ENCODE peak calls at places on chromosome 2, in ten cellular contexts. One of them, this sample, is unnamed.

GRCh38 chr2:167579826-167580225 is 667.6 kb downstream of the STK39 start:
- DNase-seq in astrocyte: peak
- DNase-seq in IMR-90: no peak
- DNase-seq in prostate gland: no peak
- DNase-seq in brain microvascular endothelial cell: no peak
- DNase-seq in CD8-positive, alpha-beta T cell: no peak
- DNase-seq in CD4-positive, alpha-beta T cell: no peak
- DNase-seq in cardiac muscle cell: no peak
- DNase-seq in GM23338: no peak
- DNase-seq in A549: no peak
- DNase-seq in this sample: no peak

GRCh38 chr2:74250189-74250631 is 51.8 kb downstream of the MTHFD2 start:
- DNase-seq in astrocyte: peak
- DNase-seq in IMR-90: peak
- DNase-seq in prostate gland: peak
- DNase-seq in brain microvascular endothelial cell: no peak
- DNase-seq in CD8-positive, alpha-beta T cell: peak
- DNase-seq in CD4-positive, alpha-beta T cell: peak
- DNase-seq in cardiac muscle cell: peak
- DNase-seq in GM23338: peak
- DNase-seq in A549: peak
- DNase-seq in this sample: peak

GRCh38 chr2:19358242-19359020 is at the start of gene OSR1:
- DNase-seq in astrocyte: peak
- DNase-seq in IMR-90: peak
- DNase-seq in prostate gland: peak
- DNase-seq in brain microvascular endothelial cell: peak
- DNase-seq in CD8-positive, alpha-beta T cell: no peak
- DNase-seq in CD4-positive, alpha-beta T cell: no peak
- DNase-seq in cardiac muscle cell: peak
- DNase-seq in GM23338: peak
- DNase-seq in A549: peak
- DNase-seq in this sample: peak

GRCh38 chr2:54903736-54904554 is 146.3 kb downstream of the RTN4 start:
- DNase-seq in astrocyte: peak
- DNase-seq in IMR-90: peak
- DNase-seq in prostate gland: peak
- DNase-seq in brain microvascular endothelial cell: peak
- DNase-seq in CD8-positive, alpha-beta T cell: peak
- DNase-seq in CD4-positive, alpha-beta T cell: peak
- DNase-seq in cardiac muscle cell: no peak
- DNase-seq in GM23338: no peak
- DNase-seq in A549: peak
- DNase-seq in this sample: peak

GRCh38 chr2:96248624-96249023 is 17.2 kb downstream of the TMEM127 start:
- DNase-seq in astrocyte: no peak
- DNase-seq in IMR-90: no peak
- DNase-seq in prostate gland: no peak
- DNase-seq in brain microvascular endothelial cell: no peak
- DNase-seq in CD8-positive, alpha-beta T cell: no peak
- DNase-seq in CD4-positive, alpha-beta T cell: no peak
- DNase-seq in cardiac muscle cell: no peak
- DNase-seq in GM23338: no peak
- DNase-seq in A549: no peak
- DNase-seq in this sample: no peak

GRCh38 chr2:43225093-43225787 is 1.2 kb downstream of the ZFP36L2 start:
- DNase-seq in astrocyte: peak
- DNase-seq in IMR-90: peak
- DNase-seq in prostate gland: peak
- DNase-seq in brain microvascular endothelial cell: peak
- DNase-seq in CD8-positive, alpha-beta T cell: peak
- DNase-seq in CD4-positive, alpha-beta T cell: peak
- DNase-seq in cardiac muscle cell: peak
- DNase-seq in GM23338: peak
- DNase-seq in A549: no peak
- DNase-seq in this sample: no peak

GRCh38 chr2:101329026-101329425 is 20.5 kb upstream of the RNF149 start:
- DNase-seq in astrocyte: no peak
- DNase-seq in IMR-90: no peak
- DNase-seq in prostate gland: no peak
- DNase-seq in brain microvascular endothelial cell: no peak
- DNase-seq in CD8-positive, alpha-beta T cell: no peak
- DNase-seq in CD4-positive, alpha-beta T cell: no peak
- DNase-seq in cardiac muscle cell: no peak
- DNase-seq in GM23338: no peak
- DNase-seq in A549: no peak
- DNase-seq in this sample: no peak

GRCh38 chr2:232321156-232321816 is 57.3 kb upstream of the ALPP start:
- DNase-seq in astrocyte: no peak
- DNase-seq in IMR-90: no peak
- DNase-seq in prostate gland: no peak
- DNase-seq in brain microvascular endothelial cell: no peak
- DNase-seq in CD8-positive, alpha-beta T cell: peak
- DNase-seq in CD4-positive, alpha-beta T cell: peak
- DNase-seq in cardiac muscle cell: no peak
- DNase-seq in GM23338: peak
- DNase-seq in A549: no peak
- DNase-seq in this sample: no peak

GRCh38 chr2:179677148-179677688 is 184.2 kb downstream of the ZNF385B start:
- DNase-seq in astrocyte: no peak
- DNase-seq in IMR-90: peak
- DNase-seq in prostate gland: peak
- DNase-seq in brain microvascular endothelial cell: no peak
- DNase-seq in CD8-positive, alpha-beta T cell: no peak
- DNase-seq in CD4-positive, alpha-beta T cell: no peak
- DNase-seq in cardiac muscle cell: peak
- DNase-seq in GM23338: no peak
- DNase-seq in A549: no peak
- DNase-seq in this sample: no peak

GRCh38 chr2:118973542-118973951 is 31.6 kb downstream of the MARCO start:
- DNase-seq in astrocyte: no peak
- DNase-seq in IMR-90: no peak
- DNase-seq in prostate gland: no peak
- DNase-seq in brain microvascular endothelial cell: no peak
- DNase-seq in CD8-positive, alpha-beta T cell: no peak
- DNase-seq in CD4-positive, alpha-beta T cell: no peak
- DNase-seq in cardiac muscle cell: no peak
- DNase-seq in GM23338: no peak
- DNase-seq in A549: no peak
- DNase-seq in this sample: peak

GRCh38 chr2:216425008-216425780 is 12.9 kb downstream of the SMARCAL1 start:
- DNase-seq in astrocyte: no peak
- DNase-seq in IMR-90: no peak
- DNase-seq in prostate gland: no peak
- DNase-seq in brain microvascular endothelial cell: no peak
- DNase-seq in CD8-positive, alpha-beta T cell: no peak
- DNase-seq in CD4-positive, alpha-beta T cell: no peak
- DNase-seq in cardiac muscle cell: no peak
- DNase-seq in GM23338: no peak
- DNase-seq in A549: no peak
- DNase-seq in this sample: no peak

GRCh38 chr2:157692768-157693167 is 64.1 kb upstream of the ACVR1C start:
- DNase-seq in astrocyte: peak
- DNase-seq in IMR-90: peak
- DNase-seq in prostate gland: no peak
- DNase-seq in brain microvascular endothelial cell: peak
- DNase-seq in CD8-positive, alpha-beta T cell: no peak
- DNase-seq in CD4-positive, alpha-beta T cell: no peak
- DNase-seq in cardiac muscle cell: no peak
- DNase-seq in GM23338: no peak
- DNase-seq in A549: no peak
- DNase-seq in this sample: peak

GRCh38 chr2:189249171-189249570 is 69.6 kb upstream of the COL5A2 start:
- DNase-seq in astrocyte: peak
- DNase-seq in IMR-90: peak
- DNase-seq in prostate gland: no peak
- DNase-seq in brain microvascular endothelial cell: no peak
- DNase-seq in CD8-positive, alpha-beta T cell: no peak
- DNase-seq in CD4-positive, alpha-beta T cell: no peak
- DNase-seq in cardiac muscle cell: no peak
- DNase-seq in GM23338: no peak
- DNase-seq in A549: no peak
- DNase-seq in this sample: no peak

GRCh38 chr2:164335947-164336346 is 285.3 kb downstream of the GRB14 start:
- DNase-seq in astrocyte: no peak
- DNase-seq in IMR-90: no peak
- DNase-seq in prostate gland: no peak
- DNase-seq in brain microvascular endothelial cell: no peak
- DNase-seq in CD8-positive, alpha-beta T cell: no peak
- DNase-seq in CD4-positive, alpha-beta T cell: no peak
- DNase-seq in cardiac muscle cell: no peak
- DNase-seq in GM23338: peak
- DNase-seq in A549: no peak
- DNase-seq in this sample: no peak

GRCh38 chr2:161045726-161046125 is 114.5 kb upstream of the TANK start:
- DNase-seq in astrocyte: peak
- DNase-seq in IMR-90: peak
- DNase-seq in prostate gland: no peak
- DNase-seq in brain microvascular endothelial cell: no peak
- DNase-seq in CD8-positive, alpha-beta T cell: no peak
- DNase-seq in CD4-positive, alpha-beta T cell: no peak
- DNase-seq in cardiac muscle cell: no peak
- DNase-seq in GM23338: no peak
- DNase-seq in A549: no peak
- DNase-seq in this sample: no peak

DNA sequence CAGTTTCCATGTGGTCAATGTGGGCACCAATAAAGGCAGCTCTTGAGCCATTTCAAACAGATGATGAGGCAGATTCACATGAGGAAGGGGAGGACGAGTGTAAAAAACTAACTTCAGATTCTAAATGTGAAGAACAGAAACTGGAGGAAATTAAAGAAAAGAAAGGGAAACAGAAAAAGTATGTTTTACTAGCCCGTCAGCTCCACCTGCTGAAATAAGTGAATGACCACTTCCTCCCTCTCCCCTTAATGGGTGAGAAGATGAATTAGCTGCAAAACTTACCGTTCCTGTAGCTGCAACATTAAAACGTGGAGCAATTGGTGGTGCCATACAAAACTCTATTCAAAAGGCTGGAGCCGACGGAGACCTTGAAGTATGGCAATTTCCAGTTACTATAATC is 203.5 kb downstream of the UXS1 start:
- DNase-seq in astrocyte: no peak
- DNase-seq in IMR-90: no peak
- DNase-seq in prostate gland: no peak
- DNase-seq in brain microvascular endothelial cell: no peak
- DNase-seq in CD8-positive, alpha-beta T cell: no peak
- DNase-seq in CD4-positive, alpha-beta T cell: no peak
- DNase-seq in cardiac muscle cell: no peak
- DNase-seq in GM23338: no peak
- DNase-seq in A549: no peak
- DNase-seq in this sample: no peak
- TF ChIP-seq CTCF in astrocyte: no peak
- TF ChIP-seq CTCF in IMR-90: peak
- TF ChIP-seq CTCF in prostate gland: no peak
- TF ChIP-seq CTCF in brain microvascular endothelial cell: no peak
- TF ChIP-seq CTCF in CD8-positive, alpha-beta T cell: no peak
- TF ChIP-seq CTCF in CD4-positive, alpha-beta T cell: no peak
- TF ChIP-seq CTCF in cardiac muscle cell: no peak
- TF ChIP-seq CTCF in GM23338: no peak
- TF ChIP-seq CTCF in A549: no peak
- TF ChIP-seq CTCF in this sample: no peak

GRCh38 chr2:130385709-130386108 is 29.9 kb downstream of the PTPN18 start:
- DNase-seq in astrocyte: no peak
- DNase-seq in IMR-90: no peak
- DNase-seq in prostate gland: no peak
- DNase-seq in brain microvascular endothelial cell: no peak
- DNase-seq in CD8-positive, alpha-beta T cell: no peak
- DNase-seq in CD4-positive, alpha-beta T cell: no peak
- DNase-seq in cardiac muscle cell: no peak
- DNase-seq in GM23338: no peak
- DNase-seq in A549: no peak
- DNase-seq in this sample: no peak
- H3K27ac ChIP-seq in astrocyte: no peak
- H3K27ac ChIP-seq in IMR-90: no peak
- H3K27ac ChIP-seq in prostate gland: no peak
- H3K27ac ChIP-seq in brain microvascular endothelial cell: no peak
- H3K27ac ChIP-seq in CD8-positive, alpha-beta T cell: no peak
- H3K27ac ChIP-seq in CD4-positive, alpha-beta T cell: no peak
- H3K27ac ChIP-seq in cardiac muscle cell: no peak
- H3K27ac ChIP-seq in GM23338: no peak
- H3K27ac ChIP-seq in A549: no peak
- H3K27ac ChIP-seq in this sample: no peak

DNA sequence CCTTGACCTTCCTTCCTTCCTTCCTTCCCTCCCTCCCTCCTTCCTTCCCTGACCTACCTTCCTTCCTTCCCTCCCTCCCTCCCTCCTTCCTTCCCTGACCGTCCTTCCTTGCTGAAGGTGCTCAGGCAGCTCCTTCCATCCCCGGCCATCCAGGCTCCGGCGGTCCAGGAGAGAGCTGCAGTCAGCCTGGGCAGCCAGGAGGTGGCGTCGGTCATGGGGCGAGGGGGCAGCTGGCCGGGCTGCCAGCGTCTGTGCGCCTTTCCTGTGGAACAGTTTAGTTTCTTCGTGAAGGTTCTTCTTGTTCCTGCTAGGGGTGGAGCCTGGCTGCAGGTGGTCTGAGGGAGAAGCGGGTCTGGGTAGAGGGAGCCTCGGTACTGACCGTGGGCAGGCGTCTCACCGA is 15.7 kb downstream of the GPR35 start:
- DNase-seq in astrocyte: no peak
- DNase-seq in IMR-90: no peak
- DNase-seq in prostate gland: no peak
- DNase-seq in brain microvascular endothelial cell: no peak
- DNase-seq in CD8-positive, alpha-beta T cell: no peak
- DNase-seq in CD4-positive, alpha-beta T cell: no peak
- DNase-seq in cardiac muscle cell: peak
- DNase-seq in GM23338: peak
- DNase-seq in A549: peak
- DNase-seq in this sample: peak
- TF ChIP-seq CTCF in astrocyte: no peak
- TF ChIP-seq CTCF in IMR-90: peak
- TF ChIP-seq CTCF in prostate gland: peak
- TF ChIP-seq CTCF in brain microvascular endothelial cell: peak
- TF ChIP-seq CTCF in CD8-positive, alpha-beta T cell: no peak
- TF ChIP-seq CTCF in CD4-positive, alpha-beta T cell: no peak
- TF ChIP-seq CTCF in cardiac muscle cell: peak
- TF ChIP-seq CTCF in GM23338: peak
- TF ChIP-seq CTCF in A549: peak
- TF ChIP-seq CTCF in this sample: no peak

GRCh38 chr2:129404000-129404700 is 575.3 kb upstream of the RAB6C start:
- DNase-seq in astrocyte: no peak
- DNase-seq in IMR-90: no peak
- DNase-seq in prostate gland: no peak
- DNase-seq in brain microvascular endothelial cell: no peak
- DNase-seq in CD8-positive, alpha-beta T cell: no peak
- DNase-seq in CD4-positive, alpha-beta T cell: no peak
- DNase-seq in cardiac muscle cell: no peak
- DNase-seq in GM23338: no peak
- DNase-seq in A549: no peak
- DNase-seq in this sample: no peak

DNA sequence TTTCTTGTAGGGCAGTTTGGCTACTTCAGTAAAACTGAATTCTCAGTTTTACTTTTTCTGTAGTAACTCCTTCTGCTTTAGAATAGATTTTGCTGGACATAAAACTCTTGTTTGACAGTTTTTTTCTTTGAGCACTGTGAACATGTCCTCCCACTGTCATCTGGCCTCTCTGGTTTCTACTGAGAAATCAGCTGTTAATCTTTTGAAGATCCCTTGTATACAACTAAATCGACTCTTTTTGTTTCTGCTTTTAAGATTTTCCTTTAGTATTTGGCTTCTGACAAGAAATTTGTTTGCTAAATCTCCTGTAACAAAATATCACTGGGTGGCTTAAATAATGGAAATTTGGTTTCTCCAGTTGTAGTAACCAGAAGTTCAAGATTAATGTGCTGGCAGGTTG is 570.9 kb upstream of the RAB6C start:
- DNase-seq in astrocyte: no peak
- DNase-seq in IMR-90: no peak
- DNase-seq in prostate gland: no peak
- DNase-seq in brain microvascular endothelial cell: no peak
- DNase-seq in CD8-positive, alpha-beta T cell: no peak
- DNase-seq in CD4-positive, alpha-beta T cell: no peak
- DNase-seq in cardiac muscle cell: no peak
- DNase-seq in GM23338: no peak
- DNase-seq in A549: no peak
- DNase-seq in this sample: no peak
- H3K27ac ChIP-seq in astrocyte: no peak
- H3K27ac ChIP-seq in IMR-90: no peak
- H3K27ac ChIP-seq in prostate gland: no peak
- H3K27ac ChIP-seq in brain microvascular endothelial cell: no peak
- H3K27ac ChIP-seq in CD8-positive, alpha-beta T cell: no peak
- H3K27ac ChIP-seq in CD4-positive, alpha-beta T cell: no peak
- H3K27ac ChIP-seq in cardiac muscle cell: no peak
- H3K27ac ChIP-seq in GM23338: no peak
- H3K27ac ChIP-seq in A549: no peak
- H3K27ac ChIP-seq in this sample: no peak